ENCODE peak calls at places on chromosomes 3 and 15, in ten cellular contexts. One of them, this sample, is unnamed.
A peak's percentile ranks its signal among the peaks of the same experiment; 100 is the strongest.

GRCh38 chr3:23834082-23834870 is 28.5 kb downstream of the UBE2E1 start:
- DNase-seq in HepG2: no peak
- DNase-seq in uterus: no peak
- DNase-seq in astrocyte: no peak
- DNase-seq in left ventricle myocardium inferior: no peak
- DNase-seq in upper lobe of right lung: no peak
- DNase-seq in testis: no peak
- DNase-seq in pancreas: no peak
- DNase-seq in Peyer's patch: no peak
- DNase-seq in psoas muscle: no peak
- DNase-seq in this sample: no peak

GRCh38 chr15:40338921-40339620 is 1.7 kb downstream of the CCDC9B start:
- DNase-seq in pancreas: peak; percentile 75
- DNase-seq in Peyer's patch: no peak
- DNase-seq in uterus: peak; percentile 56
- DNase-seq in astrocyte: peak; percentile 91
- DNase-seq in left ventricle myocardium inferior: peak; percentile 47
- DNase-seq in upper lobe of right lung: no peak
- DNase-seq in testis: peak; percentile 88
- DNase-seq in HepG2: peak; percentile 85
- DNase-seq in psoas muscle: peak; percentile 65
- DNase-seq in this sample: no peak

GRCh38 chr15:29528276-29528675 is 258.7 kb upstream of the NSMCE3 start:
- DNase-seq in pancreas: no peak
- DNase-seq in astrocyte: no peak
- DNase-seq in upper lobe of right lung: no peak
- DNase-seq in HepG2: no peak
- DNase-seq in Peyer's patch: no peak
- DNase-seq in testis: no peak
- DNase-seq in psoas muscle: no peak
- DNase-seq in uterus: no peak
- DNase-seq in left ventricle myocardium inferior: no peak
- DNase-seq in this sample: no peak

GRCh38 chr3:60812544-60812943 is 438.7 kb downstream of the FHIT start:
- DNase-seq in left ventricle myocardium inferior: no peak
- DNase-seq in Peyer's patch: no peak
- DNase-seq in HepG2: no peak
- DNase-seq in astrocyte: no peak
- DNase-seq in uterus: no peak
- DNase-seq in pancreas: no peak
- DNase-seq in testis: no peak
- DNase-seq in psoas muscle: no peak
- DNase-seq in upper lobe of right lung: no peak
- DNase-seq in this sample: no peak

GRCh38 chr3:1532935-1533606 is 440.2 kb downstream of the CNTN6 start:
- DNase-seq in testis: no peak
- DNase-seq in upper lobe of right lung: no peak
- DNase-seq in Peyer's patch: no peak
- DNase-seq in psoas muscle: no peak
- DNase-seq in left ventricle myocardium inferior: no peak
- DNase-seq in uterus: no peak
- DNase-seq in astrocyte: no peak
- DNase-seq in HepG2: no peak
- DNase-seq in pancreas: no peak
- DNase-seq in this sample: no peak

GRCh38 chr3:82410366-82410765 is 648.9 kb upstream of the GBE1 start:
- DNase-seq in HepG2: no peak
- DNase-seq in psoas muscle: no peak
- DNase-seq in left ventricle myocardium inferior: no peak
- DNase-seq in pancreas: no peak
- DNase-seq in uterus: no peak
- DNase-seq in astrocyte: no peak
- DNase-seq in testis: no peak
- DNase-seq in Peyer's patch: no peak
- DNase-seq in upper lobe of right lung: no peak
- DNase-seq in this sample: no peak

GRCh38 chr3:81439088-81439487 is 322.4 kb downstream of the GBE1 start:
- DNase-seq in HepG2: no peak
- DNase-seq in uterus: no peak
- DNase-seq in psoas muscle: no peak
- DNase-seq in astrocyte: no peak
- DNase-seq in upper lobe of right lung: no peak
- DNase-seq in left ventricle myocardium inferior: no peak
- DNase-seq in pancreas: no peak
- DNase-seq in Peyer's patch: no peak
- DNase-seq in testis: no peak
- DNase-seq in this sample: no peak

GRCh38 chr3:36932979-36933378 is 11.9 kb downstream of the TRANK1 start:
- DNase-seq in HepG2: no peak
- DNase-seq in testis: no peak
- DNase-seq in left ventricle myocardium inferior: no peak
- DNase-seq in Peyer's patch: no peak
- DNase-seq in upper lobe of right lung: no peak
- DNase-seq in uterus: no peak
- DNase-seq in psoas muscle: no peak
- DNase-seq in pancreas: no peak
- DNase-seq in astrocyte: peak; percentile 39
- DNase-seq in this sample: no peak

GRCh38 chr3:76352069-76352847 is 566.9 kb upstream of the ZNF717 start:
- DNase-seq in pancreas: no peak
- DNase-seq in upper lobe of right lung: no peak
- DNase-seq in Peyer's patch: no peak
- DNase-seq in testis: no peak
- DNase-seq in HepG2: no peak
- DNase-seq in psoas muscle: no peak
- DNase-seq in left ventricle myocardium inferior: no peak
- DNase-seq in uterus: no peak
- DNase-seq in astrocyte: no peak
- DNase-seq in this sample: no peak

GRCh38 chr3:6273878-6274277 is 587.0 kb upstream of the GRM7 start:
- DNase-seq in psoas muscle: no peak
- DNase-seq in Peyer's patch: no peak
- DNase-seq in testis: no peak
- DNase-seq in upper lobe of right lung: no peak
- DNase-seq in left ventricle myocardium inferior: no peak
- DNase-seq in astrocyte: no peak
- DNase-seq in HepG2: no peak
- DNase-seq in pancreas: no peak
- DNase-seq in uterus: no peak
- DNase-seq in this sample: no peak

GRCh38 chr15:47570451-47570850 is 146.9 kb upstream of the SEMA6D start:
- DNase-seq in testis: no peak
- DNase-seq in astrocyte: no peak
- DNase-seq in HepG2: no peak
- DNase-seq in pancreas: no peak
- DNase-seq in upper lobe of right lung: no peak
- DNase-seq in psoas muscle: no peak
- DNase-seq in uterus: no peak
- DNase-seq in Peyer's patch: no peak
- DNase-seq in left ventricle myocardium inferior: no peak
- DNase-seq in this sample: no peak

GRCh38 chr15:47568030-47568429 is 149.3 kb upstream of the SEMA6D start:
- DNase-seq in left ventricle myocardium inferior: no peak
- DNase-seq in pancreas: no peak
- DNase-seq in uterus: no peak
- DNase-seq in upper lobe of right lung: no peak
- DNase-seq in psoas muscle: no peak
- DNase-seq in testis: no peak
- DNase-seq in HepG2: no peak
- DNase-seq in astrocyte: no peak
- DNase-seq in Peyer's patch: no peak
- DNase-seq in this sample: no peak

GRCh38 chr15:47571241-47571640 is 146.1 kb upstream of the SEMA6D start:
- DNase-seq in testis: no peak
- DNase-seq in upper lobe of right lung: no peak
- DNase-seq in pancreas: no peak
- DNase-seq in left ventricle myocardium inferior: no peak
- DNase-seq in HepG2: no peak
- DNase-seq in Peyer's patch: no peak
- DNase-seq in uterus: no peak
- DNase-seq in psoas muscle: no peak
- DNase-seq in astrocyte: peak; percentile 53
- DNase-seq in this sample: no peak

GRCh38 chr15:47566610-47567009 is 150.7 kb upstream of the SEMA6D start:
- DNase-seq in testis: no peak
- DNase-seq in psoas muscle: no peak
- DNase-seq in upper lobe of right lung: no peak
- DNase-seq in pancreas: no peak
- DNase-seq in astrocyte: no peak
- DNase-seq in HepG2: no peak
- DNase-seq in left ventricle myocardium inferior: no peak
- DNase-seq in Peyer's patch: no peak
- DNase-seq in uterus: no peak
- DNase-seq in this sample: no peak

DNA sequence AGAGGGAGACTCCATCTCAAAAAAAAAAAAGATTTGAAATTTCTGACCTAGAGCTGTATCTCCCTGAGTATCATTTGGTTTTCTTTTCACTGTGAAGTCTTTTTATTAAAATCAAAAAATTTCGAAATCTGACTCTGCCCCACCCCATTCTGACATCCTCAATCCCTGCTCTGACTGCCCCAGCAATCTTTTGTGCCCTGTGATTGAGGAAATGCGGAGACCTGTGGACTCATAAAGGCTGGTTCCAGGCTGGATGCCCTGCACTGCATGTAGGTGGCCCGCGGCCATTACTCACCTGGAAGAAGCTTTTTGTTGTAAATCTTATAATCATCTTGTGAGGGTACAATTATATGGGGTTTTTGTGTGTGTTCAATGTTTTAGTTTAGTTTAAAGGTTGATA is 147.3 kb upstream of the SEMA6D start:
- DNase-seq in Peyer's patch: no peak
- DNase-seq in testis: no peak
- DNase-seq in uterus: no peak
- DNase-seq in HepG2: no peak
- DNase-seq in upper lobe of right lung: no peak
- DNase-seq in astrocyte: no peak
- DNase-seq in psoas muscle: no peak
- DNase-seq in pancreas: no peak
- DNase-seq in left ventricle myocardium inferior: no peak
- DNase-seq in this sample: peak; percentile 62
- H3K9me3 ChIP-seq in Peyer's patch: no peaks in the 10 kb centered on the region
- H3K9me3 ChIP-seq in testis: no peaks in the 10 kb centered on the region
- H3K9me3 ChIP-seq in uterus: no peaks in the 10 kb centered on the region
- H3K9me3 ChIP-seq in HepG2: peaks cover 63% of the 10 kb centered on the region
- H3K9me3 ChIP-seq in upper lobe of right lung: no peaks in the 10 kb centered on the region
- H3K9me3 ChIP-seq in astrocyte: no peaks in the 10 kb centered on the region
- H3K9me3 ChIP-seq in psoas muscle: no peaks in the 10 kb centered on the region
- H3K9me3 ChIP-seq in pancreas: no peaks in the 10 kb centered on the region
- H3K9me3 ChIP-seq in left ventricle myocardium inferior: no peaks in the 10 kb centered on the region
- H3K9me3 ChIP-seq in this sample: no peaks in the 10 kb centered on the region

GRCh38 chr3:16905704-16906103 is 20.9 kb downstream of the PLCL2 start:
- DNase-seq in pancreas: no peak
- DNase-seq in HepG2: no peak
- DNase-seq in psoas muscle: no peak
- DNase-seq in Peyer's patch: no peak
- DNase-seq in testis: no peak
- DNase-seq in upper lobe of right lung: no peak
- DNase-seq in astrocyte: no peak
- DNase-seq in left ventricle myocardium inferior: no peak
- DNase-seq in uterus: no peak
- DNase-seq in this sample: no peak
- TF ChIP-seq CTCF in pancreas: no peak
- TF ChIP-seq CTCF in HepG2: no peak
- TF ChIP-seq CTCF in psoas muscle: no peak
- TF ChIP-seq CTCF in Peyer's patch: no peak
- TF ChIP-seq CTCF in testis: no peak
- TF ChIP-seq CTCF in upper lobe of right lung: no peak
- TF ChIP-seq CTCF in astrocyte: no peak
- TF ChIP-seq CTCF in left ventricle myocardium inferior: no peak
- TF ChIP-seq CTCF in uterus: no peak
- TF ChIP-seq CTCF in this sample: no peak

DNA sequence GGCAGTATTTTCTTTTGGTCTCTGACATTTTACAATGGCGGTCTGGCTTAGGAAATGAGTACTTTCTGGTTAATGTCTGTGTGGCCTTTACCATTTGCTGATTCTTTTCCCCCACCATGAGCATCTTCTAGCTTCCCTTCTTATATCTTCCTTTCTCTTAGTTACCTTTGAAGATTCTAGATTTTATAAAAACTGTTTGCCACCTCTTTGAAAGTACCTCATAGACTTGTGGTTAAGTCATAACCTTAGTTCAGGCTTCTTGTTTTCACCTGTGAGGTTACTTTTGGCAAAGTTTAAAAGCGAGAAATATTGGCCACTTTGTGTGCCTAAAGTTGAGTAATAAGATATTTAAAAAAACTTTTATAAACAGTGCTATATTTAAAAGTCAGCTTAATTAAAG is 147.4 kb downstream of the FMN1 start:
- DNase-seq in upper lobe of right lung: no peak
- DNase-seq in uterus: no peak
- DNase-seq in testis: no peak
- DNase-seq in left ventricle myocardium inferior: no peak
- DNase-seq in Peyer's patch: no peak
- DNase-seq in HepG2: no peak
- DNase-seq in psoas muscle: no peak
- DNase-seq in astrocyte: no peak
- DNase-seq in pancreas: no peak
- DNase-seq in this sample: no peak
- H3K9me3 ChIP-seq in upper lobe of right lung: peaks cover 13% of the 10 kb centered on the region
- H3K9me3 ChIP-seq in uterus: no peaks in the 10 kb centered on the region
- H3K9me3 ChIP-seq in testis: no peaks in the 10 kb centered on the region
- H3K9me3 ChIP-seq in left ventricle myocardium inferior: peaks cover 15% of the 10 kb centered on the region
- H3K9me3 ChIP-seq in Peyer's patch: no peaks in the 10 kb centered on the region
- H3K9me3 ChIP-seq in HepG2: peaks cover 74% of the 10 kb centered on the region
- H3K9me3 ChIP-seq in psoas muscle: no peaks in the 10 kb centered on the region
- H3K9me3 ChIP-seq in astrocyte: peaks cover 8% of the 10 kb centered on the region
- H3K9me3 ChIP-seq in pancreas: no peaks in the 10 kb centered on the region
- H3K9me3 ChIP-seq in this sample: peaks cover 10% of the 10 kb centered on the region

GRCh38 chr3:194255252-194256039 is 95.7 kb downstream of the CPN2 start:
- DNase-seq in uterus: no peak
- DNase-seq in HepG2: peak; percentile 71
- DNase-seq in pancreas: no peak
- DNase-seq in psoas muscle: peak; percentile 62
- DNase-seq in Peyer's patch: no peak
- DNase-seq in testis: peak; percentile 72
- DNase-seq in upper lobe of right lung: peak; percentile 90
- DNase-seq in astrocyte: no peak
- DNase-seq in left ventricle myocardium inferior: peak; percentile 82
- DNase-seq in this sample: peak; percentile 59

GRCh38 chr3:194257030-194257657 is 94.0 kb downstream of the CPN2 start:
- DNase-seq in psoas muscle: no peak
- DNase-seq in testis: no peak
- DNase-seq in Peyer's patch: no peak
- DNase-seq in astrocyte: no peak
- DNase-seq in upper lobe of right lung: peak; percentile 16
- DNase-seq in uterus: no peak
- DNase-seq in HepG2: no peak
- DNase-seq in left ventricle myocardium inferior: no peak
- DNase-seq in pancreas: no peak
- DNase-seq in this sample: no peak

GRCh38 chr3:194254032-194254431 is 97.1 kb downstream of the CPN2 start:
- DNase-seq in Peyer's patch: no peak
- DNase-seq in uterus: no peak
- DNase-seq in upper lobe of right lung: no peak
- DNase-seq in psoas muscle: no peak
- DNase-seq in astrocyte: no peak
- DNase-seq in testis: no peak
- DNase-seq in left ventricle myocardium inferior: no peak
- DNase-seq in HepG2: no peak
- DNase-seq in pancreas: no peak
- DNase-seq in this sample: no peak

GRCh38 chr3:194257916-194258668 is 93.0 kb downstream of the CPN2 start:
- DNase-seq in astrocyte: no peak
- DNase-seq in psoas muscle: no peak
- DNase-seq in left ventricle myocardium inferior: no peak
- DNase-seq in testis: no peak
- DNase-seq in Peyer's patch: no peak
- DNase-seq in upper lobe of right lung: peak; percentile 12
- DNase-seq in uterus: no peak
- DNase-seq in pancreas: no peak
- DNase-seq in HepG2: no peak
- DNase-seq in this sample: no peak

GRCh38 chr3:194256040-194256945 is 94.8 kb downstream of the CPN2 start:
- DNase-seq in astrocyte: no peak
- DNase-seq in Peyer's patch: no peak
- DNase-seq in uterus: no peak
- DNase-seq in HepG2: no peak
- DNase-seq in upper lobe of right lung: no peak
- DNase-seq in pancreas: no peak
- DNase-seq in psoas muscle: no peak
- DNase-seq in left ventricle myocardium inferior: no peak
- DNase-seq in testis: no peak
- DNase-seq in this sample: no peak
- TF ChIP-seq CTCF in astrocyte: no peak
- TF ChIP-seq CTCF in Peyer's patch: no peak
- TF ChIP-seq CTCF in uterus: no peak
- TF ChIP-seq CTCF in HepG2: no peak
- TF ChIP-seq CTCF in upper lobe of right lung: no peak
- TF ChIP-seq CTCF in pancreas: no peak
- TF ChIP-seq CTCF in psoas muscle: no peak
- TF ChIP-seq CTCF in left ventricle myocardium inferior: no peak
- TF ChIP-seq CTCF in testis: no peak
- TF ChIP-seq CTCF in this sample: no peak